ENCODE peak calls at places on chromosomes 2 and 18, in five cellular contexts. N is transverse colon, X is stomach, G is HCT116, V is sigmoid colon. S is an unnamed sample.
A peak's percentile ranks its signal among the peaks of the same experiment; 100 is the strongest.

GRCh38 chr2:156321243-156321904 is 11.1 kb downstream of the NR4A2 start:
- DNase-seq in V (no peak), N (no peak), X (peak; percentile 44), G (no peak), S (no peak)

GRCh38 chr2:11482473-11483031 is 16.6 kb upstream of the E2F6 start:
- DNase-seq in G (no peak), X (no peak), N (no peak), V (no peak), S (no peak)

GRCh38 chr18:77071711-77072292 is 60.8 kb downstream of the MBP start:
- DNase-seq in X (peak; percentile 44), V (no peak), N (no peak), G (no peak), S (peak; percentile 72)

GRCh38 chr18:29712785-29713184 is 1329.8 kb downstream of the DSC3 start:
- DNase-seq in G (no peak), V (no peak), X (no peak), N (no peak), S (no peak)

GRCh38 chr2:43372386-43373081 is 146.1 kb upstream of the ZFP36L2 start:
- DNase-seq in G (no peak), V (no peak), X (no peak), N (no peak), S (no peak)

GRCh38 chr2:235513984-235514626 is 20.3 kb downstream of the AGAP1 start:
- DNase-seq in X (no peak), N (peak; percentile 4), V (no peak), G (no peak), S (peak; percentile 44)

GRCh38 chr2:180524458-180524857 is 455.9 kb upstream of the UBE2E3 start:
- DNase-seq in X (no peak), N (no peak), V (no peak), G (no peak), S (no peak)

GRCh38 chr2:108148555-108148954 is 91.2 kb upstream of the SULT1C3 start:
- DNase-seq in G (no peak), X (no peak), V (no peak), N (no peak), S (no peak)

GRCh38 chr2:25586726-25587144 is 86.6 kb downstream of the DTNB start:
- DNase-seq in V (no peak), G (no peak), N (no peak), X (no peak), S (no peak)

GRCh38 chr2:174577967-174578589 is 19.5 kb downstream of the WIPF1 start:
- DNase-seq in N (no peak), G (no peak), V (no peak), X (no peak), S (no peak)

GRCh38 chr2:100886054-100886453 is 66.1 kb downstream of the NPAS2 start:
- DNase-seq in V (no peak), X (no peak), G (no peak), N (no peak), S (no peak)

GRCh38 chr2:21996339-21996738 is 872.6 kb downstream of the TDRD15 start:
- DNase-seq in N (no peak), V (no peak), X (no peak), G (no peak), S (no peak)

GRCh38 chr2:54457326-54458023 is 1.3 kb downstream of the SPTBN1 start:
- DNase-seq in V (peak; percentile 77), G (no peak), N (no peak), X (peak; percentile 39), S (peak; percentile 85)

GRCh38 chr2:3519255-3520190 is at the start of gene ADI1:
- DNase-seq in V (peak; percentile 93), N (peak; percentile 87), X (peak; percentile 89), G (peak; percentile 57), S (peak; percentile 91)

GRCh38 chr18:59488899-59489298 is 129.8 kb upstream of the LMAN1 start:
- DNase-seq in G (no peak), X (no peak), N (no peak), V (no peak), S (no peak)

GRCh38 chr18:36518839-36519238 is 221.3 kb downstream of the FHOD3 start:
- DNase-seq in V (no peak), G (no peak), N (no peak), X (no peak), S (no peak)
- H3K27ac ChIP-seq in V (no peak overlapping the region), G (no peak overlapping the region), N (no peak overlapping the region), X (no peak overlapping the region), S (no peak overlapping the region)

GRCh38 chr2:4662161-4662779 is 958.9 kb downstream of the DCDC2C start:
- DNase-seq in G (no peak), N (no peak), X (no peak), V (no peak), S (no peak)
- TF ChIP-seq POLR2AphosphoS5 in G (no peak), N (no peak), X (no peak), V (no peak), S (no peak)

GRCh38 chr2:127641133-127641532 is 4.8 kb upstream of the GPR17 start:
- DNase-seq in X (no peak), N (no peak), G (no peak), V (no peak), S (no peak)
- H3K4me1 ChIP-seq in X (peaks cover 18% of the 10 kb centered on the region), N (peaks cover 6% of the 10 kb centered on the region), G (peaks cover 19% of the 10 kb centered on the region), V (peaks cover 73% of the 10 kb centered on the region), S (peaks cover 71% of the 10 kb centered on the region)

GRCh38 chr2:102062802-102063201 is 71.0 kb downstream of the IL1R2 start:
- DNase-seq in V (no peak), N (no peak), X (no peak), G (no peak), S (no peak)

GRCh38 chr2:102060792-102061191 is 69.0 kb downstream of the IL1R2 start:
- DNase-seq in V (no peak), N (no peak), G (no peak), X (no peak), S (no peak)

GRCh38 chr2:102061286-102061699 is 69.5 kb downstream of the IL1R2 start:
- DNase-seq in G (no peak), N (no peak), V (no peak), X (no peak), S (peak; percentile 17)

GRCh38 chr2:102063360-102063947 is 71.7 kb downstream of the IL1R2 start:
- DNase-seq in V (peak; percentile 86), G (no peak), X (peak; percentile 76), N (peak; percentile 43), S (peak; percentile 91)

GRCh38 chr2:102061962-102062795 is 70.4 kb downstream of the IL1R2 start:
- DNase-seq in V (no peak), X (no peak), N (no peak), G (no peak), S (no peak)
- H3K27ac ChIP-seq in V (peak overlapping the region; percentile 92), X (peak overlapping the region; percentile 96), N (peak overlapping the region; percentile 88), G (no peak overlapping the region), S (peak overlapping the region; percentile 96)

GRCh38 chr2:169108098-169108884 is 38.9 kb downstream of the DHRS9 start:
- DNase-seq in X (no peak), V (no peak), G (no peak), N (no peak), S (no peak)
- TF ChIP-seq POLR2AphosphoS5 in X (no peak), V (no peak), G (no peak), N (no peak), S (no peak)

S was measured in upper lobe of left lung.